ENCODE peak calls at places on chromosomes 6 and 20, in nine cellular contexts. B, V, W, A, T, P, O, Q and Y are unnamed samples.

GRCh38 chr6:140504776-140505175 is 1130.3 kb upstream of the CITED2 start:
- DNase-seq in B (no peak), V (no peak), W (no peak), A (no peak), T (no peak), P (no peak), O (no peak), Q (no peak), Y (no peak)

GRCh38 chr20:4134861-4135379 is 119.6 kb upstream of the RNF24 start:
- DNase-seq in B (no peak), V (no peak), W (no peak), A (no peak), T (no peak), P (no peak), O (no peak), Q (no peak), Y (no peak)

GRCh38 chr20:49893242-49894072 is 21.9 kb downstream of the SPATA2 start:
- DNase-seq in B (no peak), V (no peak), W (no peak), A (no peak), T (no peak), P (no peak), O (no peak), Q (peak; percentile 75), Y (peak; percentile 25)

GRCh38 chr6:68038815-68039408 is 596.2 kb upstream of the ADGRB3 start:
- DNase-seq in B (no peak), V (no peak), W (no peak), A (no peak), T (no peak), P (no peak), O (no peak), Q (no peak), Y (no peak)

GRCh38 chr6:33405541-33405940 is 5.3 kb upstream of the PHF1 start:
- DNase-seq in B (no peak), V (no peak), W (no peak), A (no peak), T (no peak), P (no peak), O (no peak), Q (no peak), Y (no peak)

GRCh38 chr6:87078983-87079616 is 15.8 kb downstream of the CGA start:
- DNase-seq in B (peak; percentile 72), V (peak; percentile 85), W (peak; percentile 47), A (peak; percentile 50), T (no peak), P (peak; percentile 68), O (peak; percentile 6), Q (peak; percentile 47), Y (peak; percentile 91)

GRCh38 chr6:45759134-45759849 is 256.4 kb downstream of the CLIC5 start:
- DNase-seq in B (no peak), V (no peak), W (no peak), A (no peak), T (no peak), P (no peak), O (no peak), Q (no peak), Y (no peak)

GRCh38 chr6:75350156-75350555 is 65.6 kb upstream of the TMEM30A start:
- DNase-seq in B (no peak), V (no peak), W (no peak), A (no peak), T (no peak), P (no peak), O (no peak), Q (no peak), Y (no peak)

GRCh38 chr20:62852841-62853240 is 8.8 kb downstream of the TCFL5 start:
- DNase-seq in B (no peak), V (no peak), W (no peak), A (no peak), T (no peak), P (no peak), O (no peak), Q (no peak), Y (no peak)

GRCh38 chr6:75220365-75220764 is 14.5 kb upstream of the COL12A1 start:
- DNase-seq in B (no peak), V (no peak), W (no peak), A (no peak), T (no peak), P (no peak), O (no peak), Q (no peak), Y (no peak)

GRCh38 chr20:43925215-43925614 is 10.6 kb downstream of the TOX2 start:
- DNase-seq in B (no peak), V (no peak), W (no peak), A (no peak), T (no peak), P (no peak), O (peak; percentile 67), Q (no peak), Y (no peak)

GRCh38 chr20:58981564-58982364 is 708 bp downstream of the NELFCD start:
- DNase-seq in B (no peak), V (peak; percentile 22), W (no peak), A (no peak), T (no peak), P (no peak), O (no peak), Q (no peak), Y (no peak)

GRCh38 chr6:106116125-106116524 is 30.0 kb downstream of the PRDM1 start:
- DNase-seq in B (no peak), V (no peak), W (peak; percentile 65), A (no peak), T (no peak), P (peak; percentile 91), O (no peak), Q (no peak), Y (no peak)